ENCODE peak calls at places on chromosomes 4 and X, in ten cellular contexts. One of them, this sample, is unnamed.
A peak's percentile ranks its signal among the peaks of the same experiment; 100 is the strongest.

GRCh38 chr4:612052-612748 is 13.2 kb upstream of the PDE6B start:
- DNase-seq in substantia nigra: no peak
- DNase-seq in hepatic stellate cell: no peak
- DNase-seq in H7: peak; percentile 37
- DNase-seq in HCT116: no peak
- DNase-seq in sciatic nerve: peak; percentile 34
- DNase-seq in activated CD8-positive, alpha-beta memory T cell treated with anti-CD3 and anti-CD28 coated beads, Interleukin-2, amount 50 U/mL, for 48 hours: peak; percentile 37
- DNase-seq in right cardiac atrium: peak; percentile 26
- DNase-seq in AG09309: no peak
- DNase-seq in T-cell: no peak
- DNase-seq in this sample: no peak

GRCh38 chrX:105173071-105173470 is 47.4 kb downstream of the TEX13A start:
- DNase-seq in substantia nigra: no peak
- DNase-seq in hepatic stellate cell: no peak
- DNase-seq in H7: no peak
- DNase-seq in HCT116: no peak
- DNase-seq in sciatic nerve: no peak
- DNase-seq in activated CD8-positive, alpha-beta memory T cell treated with anti-CD3 and anti-CD28 coated beads, Interleukin-2, amount 50 U/mL, for 48 hours: no peak
- DNase-seq in right cardiac atrium: no peak
- DNase-seq in AG09309: no peak
- DNase-seq in T-cell: no peak
- DNase-seq in this sample: no peak

GRCh38 chrX:12843668-12844279 is 23.1 kb upstream of the TLR7 start:
- DNase-seq in substantia nigra: no peak
- DNase-seq in hepatic stellate cell: no peak
- DNase-seq in H7: no peak
- DNase-seq in HCT116: no peak
- DNase-seq in sciatic nerve: no peak
- DNase-seq in activated CD8-positive, alpha-beta memory T cell treated with anti-CD3 and anti-CD28 coated beads, Interleukin-2, amount 50 U/mL, for 48 hours: no peak
- DNase-seq in right cardiac atrium: no peak
- DNase-seq in AG09309: no peak
- DNase-seq in T-cell: no peak
- DNase-seq in this sample: no peak

GRCh38 chr4:76998251-76998901 is 48.8 kb downstream of the SEPTIN11 start:
- DNase-seq in substantia nigra: no peak
- DNase-seq in hepatic stellate cell: no peak
- DNase-seq in H7: no peak
- DNase-seq in HCT116: no peak
- DNase-seq in sciatic nerve: no peak
- DNase-seq in activated CD8-positive, alpha-beta memory T cell treated with anti-CD3 and anti-CD28 coated beads, Interleukin-2, amount 50 U/mL, for 48 hours: no peak
- DNase-seq in right cardiac atrium: peak; percentile 46
- DNase-seq in AG09309: no peak
- DNase-seq in T-cell: no peak
- DNase-seq in this sample: no peak

GRCh38 chr4:55359397-55359916 is 13.4 kb downstream of the SRD5A3 start:
- DNase-seq in substantia nigra: no peak
- DNase-seq in hepatic stellate cell: peak; percentile 5
- DNase-seq in H7: no peak
- DNase-seq in HCT116: no peak
- DNase-seq in sciatic nerve: no peak
- DNase-seq in activated CD8-positive, alpha-beta memory T cell treated with anti-CD3 and anti-CD28 coated beads, Interleukin-2, amount 50 U/mL, for 48 hours: no peak
- DNase-seq in right cardiac atrium: no peak
- DNase-seq in AG09309: no peak
- DNase-seq in T-cell: no peak
- DNase-seq in this sample: no peak

GRCh38 chr4:141246243-141246642 is 25.5 kb downstream of the ZNF330 start:
- DNase-seq in substantia nigra: no peak
- DNase-seq in hepatic stellate cell: peak; percentile 27
- DNase-seq in H7: no peak
- DNase-seq in HCT116: no peak
- DNase-seq in sciatic nerve: no peak
- DNase-seq in activated CD8-positive, alpha-beta memory T cell treated with anti-CD3 and anti-CD28 coated beads, Interleukin-2, amount 50 U/mL, for 48 hours: no peak
- DNase-seq in right cardiac atrium: no peak
- DNase-seq in AG09309: peak; percentile 59
- DNase-seq in T-cell: no peak
- DNase-seq in this sample: no peak

GRCh38 chr4:127203561-127204260 is 429.0 kb upstream of the INTU start:
- DNase-seq in substantia nigra: no peak
- DNase-seq in hepatic stellate cell: no peak
- DNase-seq in H7: no peak
- DNase-seq in HCT116: no peak
- DNase-seq in sciatic nerve: no peak
- DNase-seq in activated CD8-positive, alpha-beta memory T cell treated with anti-CD3 and anti-CD28 coated beads, Interleukin-2, amount 50 U/mL, for 48 hours: no peak
- DNase-seq in right cardiac atrium: no peak
- DNase-seq in AG09309: peak; percentile 3
- DNase-seq in T-cell: no peak
- DNase-seq in this sample: no peak

GRCh38 chr4:76704133-76704881 is 193.6 kb downstream of the SOWAHB start:
- DNase-seq in substantia nigra: no peak
- DNase-seq in hepatic stellate cell: no peak
- DNase-seq in H7: no peak
- DNase-seq in HCT116: peak; percentile 68
- DNase-seq in sciatic nerve: no peak
- DNase-seq in activated CD8-positive, alpha-beta memory T cell treated with anti-CD3 and anti-CD28 coated beads, Interleukin-2, amount 50 U/mL, for 48 hours: no peak
- DNase-seq in right cardiac atrium: no peak
- DNase-seq in AG09309: no peak
- DNase-seq in T-cell: no peak
- DNase-seq in this sample: no peak

GRCh38 chr4:98319021-98319420 is 57.8 kb downstream of the RAP1GDS1 start:
- DNase-seq in substantia nigra: no peak
- DNase-seq in hepatic stellate cell: no peak
- DNase-seq in H7: no peak
- DNase-seq in HCT116: no peak
- DNase-seq in sciatic nerve: no peak
- DNase-seq in activated CD8-positive, alpha-beta memory T cell treated with anti-CD3 and anti-CD28 coated beads, Interleukin-2, amount 50 U/mL, for 48 hours: no peak
- DNase-seq in right cardiac atrium: no peak
- DNase-seq in AG09309: no peak
- DNase-seq in T-cell: no peak
- DNase-seq in this sample: no peak

GRCh38 chr4:11228575-11228974 is 200.1 kb downstream of the HS3ST1 start:
- DNase-seq in substantia nigra: no peak
- DNase-seq in hepatic stellate cell: no peak
- DNase-seq in H7: no peak
- DNase-seq in HCT116: no peak
- DNase-seq in sciatic nerve: no peak
- DNase-seq in activated CD8-positive, alpha-beta memory T cell treated with anti-CD3 and anti-CD28 coated beads, Interleukin-2, amount 50 U/mL, for 48 hours: no peak
- DNase-seq in right cardiac atrium: no peak
- DNase-seq in AG09309: no peak
- DNase-seq in T-cell: no peak
- DNase-seq in this sample: no peak

GRCh38 chrX:56728321-56728720 is 722 bp upstream of the NBDY start:
- DNase-seq in substantia nigra: no peak
- DNase-seq in hepatic stellate cell: no peak
- DNase-seq in H7: no peak
- DNase-seq in HCT116: no peak
- DNase-seq in sciatic nerve: no peak
- DNase-seq in activated CD8-positive, alpha-beta memory T cell treated with anti-CD3 and anti-CD28 coated beads, Interleukin-2, amount 50 U/mL, for 48 hours: no peak
- DNase-seq in right cardiac atrium: no peak
- DNase-seq in AG09309: no peak
- DNase-seq in T-cell: no peak
- DNase-seq in this sample: no peak

GRCh38 chr4:88443486-88443885 is 13.4 kb upstream of the HERC5 start:
- DNase-seq in substantia nigra: no peak
- DNase-seq in hepatic stellate cell: no peak
- DNase-seq in H7: no peak
- DNase-seq in HCT116: no peak
- DNase-seq in sciatic nerve: no peak
- DNase-seq in activated CD8-positive, alpha-beta memory T cell treated with anti-CD3 and anti-CD28 coated beads, Interleukin-2, amount 50 U/mL, for 48 hours: no peak
- DNase-seq in right cardiac atrium: no peak
- DNase-seq in AG09309: no peak
- DNase-seq in T-cell: no peak
- DNase-seq in this sample: no peak

GRCh38 chr4:1794809-1795303 is 1.8 kb downstream of the FGFR3 start:
- DNase-seq in substantia nigra: no peak
- DNase-seq in hepatic stellate cell: no peak
- DNase-seq in H7: peak; percentile 88
- DNase-seq in HCT116: no peak
- DNase-seq in sciatic nerve: no peak
- DNase-seq in activated CD8-positive, alpha-beta memory T cell treated with anti-CD3 and anti-CD28 coated beads, Interleukin-2, amount 50 U/mL, for 48 hours: no peak
- DNase-seq in right cardiac atrium: no peak
- DNase-seq in AG09309: no peak
- DNase-seq in T-cell: no peak
- DNase-seq in this sample: no peak

GRCh38 chr4:182294436-182294835 is 51.2 kb downstream of the TENM3 start:
- DNase-seq in substantia nigra: no peak
- DNase-seq in hepatic stellate cell: no peak
- DNase-seq in H7: no peak
- DNase-seq in HCT116: no peak
- DNase-seq in sciatic nerve: no peak
- DNase-seq in activated CD8-positive, alpha-beta memory T cell treated with anti-CD3 and anti-CD28 coated beads, Interleukin-2, amount 50 U/mL, for 48 hours: no peak
- DNase-seq in right cardiac atrium: no peak
- DNase-seq in AG09309: no peak
- DNase-seq in T-cell: no peak
- DNase-seq in this sample: no peak

GRCh38 chr4:170589597-170590191 is 499.9 kb upstream of the AADAT start:
- DNase-seq in substantia nigra: no peak
- DNase-seq in hepatic stellate cell: no peak
- DNase-seq in H7: peak; percentile 2
- DNase-seq in HCT116: peak; percentile 51
- DNase-seq in sciatic nerve: no peak
- DNase-seq in activated CD8-positive, alpha-beta memory T cell treated with anti-CD3 and anti-CD28 coated beads, Interleukin-2, amount 50 U/mL, for 48 hours: no peak
- DNase-seq in right cardiac atrium: no peak
- DNase-seq in AG09309: no peak
- DNase-seq in T-cell: no peak
- DNase-seq in this sample: no peak

GRCh38 chr4:82900016-82900334 is 560 bp upstream of the THAP9 start:
- DNase-seq in substantia nigra: no peak
- DNase-seq in hepatic stellate cell: no peak
- DNase-seq in H7: no peak
- DNase-seq in HCT116: no peak
- DNase-seq in sciatic nerve: no peak
- DNase-seq in activated CD8-positive, alpha-beta memory T cell treated with anti-CD3 and anti-CD28 coated beads, Interleukin-2, amount 50 U/mL, for 48 hours: no peak
- DNase-seq in right cardiac atrium: no peak
- DNase-seq in AG09309: no peak
- DNase-seq in T-cell: no peak
- DNase-seq in this sample: no peak

GRCh38 chrX:132086717-132087116 is 41.1 kb downstream of the FRMD7 start:
- DNase-seq in substantia nigra: no peak
- DNase-seq in hepatic stellate cell: no peak
- DNase-seq in H7: no peak
- DNase-seq in HCT116: no peak
- DNase-seq in sciatic nerve: no peak
- DNase-seq in activated CD8-positive, alpha-beta memory T cell treated with anti-CD3 and anti-CD28 coated beads, Interleukin-2, amount 50 U/mL, for 48 hours: no peak
- DNase-seq in right cardiac atrium: no peak
- DNase-seq in AG09309: no peak
- DNase-seq in T-cell: no peak
- DNase-seq in this sample: no peak

This sample was measured in activated naive CD8-positive, alpha-beta T cell treated with anti-CD3 and anti-CD28 coated beads, Interleukin-2, amount 10 ng/mL, durations not matched to agents 7 days and 5 days.